ENCODE peak calls at places on chromosomes 3 and 15, in eight cellular contexts. S is AG04450; Q is neural progenitor cell; J is A549; C is endothelial cell; D is activated naive CD4-positive, alpha-beta T cell treated with Interleukin-2 at 50 U/mL for 16 hours; X is T-helper 2 cell; P is B cell. I is an unnamed sample.

GRCh38 chr3:186099178-186099577 is 9.7 kb downstream of the ETV5 start:
- DNase-seq in S (peak; percentile 45), Q (no peak), J (no peak), C (no peak), D (no peak), X (no peak), P (no peak), I (no peak)

GRCh38 chr15:43214169-43214568 is 6.6 kb downstream of the EPB42 start:
- DNase-seq in S (no peak), Q (no peak), J (no peak), C (no peak), D (no peak), X (no peak), P (no peak), I (no peak)

GRCh38 chr3:73621388-73621787 is 3.4 kb downstream of the PDZRN3 start:
- DNase-seq in S (no peak), Q (no peak), J (no peak), C (no peak), D (no peak), X (no peak), P (no peak), I (no peak)

GRCh38 chr15:78684645-78685044 is 43.6 kb upstream of the CHRNB4 start:
- DNase-seq in S (no peak), Q (no peak), J (no peak), C (no peak), D (no peak), X (no peak), P (no peak), I (no peak)

GRCh38 chr15:70853270-70853854 is 595 bp downstream of the LARP6 start:
- DNase-seq in S (no peak), Q (peak; percentile 66), J (peak; percentile 54), C (peak; percentile 25), D (no peak), X (no peak), P (peak; percentile 49), I (no peak)

GRCh38 chr15:71807691-71808091 is 2.7 kb upstream of the NR2E3 start:
- DNase-seq in S (no peak), Q (peak; percentile 32), J (no peak), C (no peak), D (no peak), X (no peak), P (no peak), I (no peak)

GRCh38 chr3:133945696-133946095 is 50.0 kb upstream of the RAB6B start:
- DNase-seq in S (no peak), Q (no peak), J (no peak), C (no peak), D (no peak), X (no peak), P (no peak), I (no peak)

GRCh38 chr3:66496731-66497130 is 4.1 kb downstream of the LRIG1 start:
- DNase-seq in S (no peak), Q (no peak), J (no peak), C (no peak), D (no peak), X (no peak), P (no peak), I (no peak)

GRCh38 chr3:114217266-114217665 is 20.1 kb downstream of the ZNF80 start:
- DNase-seq in S (no peak), Q (no peak), J (no peak), C (no peak), D (no peak), X (no peak), P (no peak), I (no peak)

I was measured in cortex of kidney.